ENCODE peak calls at places on chromosome 5, in eight cellular contexts. X, Z, Q, N, F, B, D and Y are unnamed samples.

GRCh38 chr5:122093415-122093814 is 15.4 kb upstream of the LOX start:
- DNase-seq in X (no peak), Z (no peak), Q (no peak), N (no peak), F (no peak), B (no peak), D (no peak), Y (no peak)

GRCh38 chr5:114324282-114324681 is 37.6 kb upstream of the KCNN2 start:
- DNase-seq in X (no peak), Z (no peak), Q (no peak), N (no peak), F (no peak), B (no peak), D (no peak), Y (no peak)

GRCh38 chr5:160894-161540 is 30.3 kb upstream of the LRRC14B start:
- DNase-seq in X (no peak), Z (no peak), Q (peak; percentile 67), N (no peak), F (no peak), B (no peak), D (peak; percentile 6), Y (no peak)

GRCh38 chr5:132428811-132429440 is 59.4 kb downstream of the SLC22A5 start:
- DNase-seq in X (no peak), Z (no peak), Q (peak; percentile 71), N (peak; percentile 51), F (no peak), B (no peak), D (no peak), Y (no peak)

GRCh38 chr5:13919087-13919486 is 25.4 kb downstream of the DNAH5 start:
- DNase-seq in X (no peak), Z (no peak), Q (no peak), N (no peak), F (no peak), B (no peak), D (no peak), Y (no peak)

GRCh38 chr5:154857091-154857533 is 1.3 kb upstream of the CNOT8 start:
- DNase-seq in X (no peak), Z (no peak), Q (peak; percentile 97), N (no peak), F (no peak), B (peak; percentile 61), D (peak; percentile 86), Y (peak; percentile 50)

GRCh38 chr5:119302916-119303897 is 52.6 kb upstream of the TNFAIP8 start:
- DNase-seq in X (no peak), Z (peak; percentile 70), Q (no peak), N (peak; percentile 60), F (no peak), B (no peak), D (no peak), Y (no peak)

GRCh38 chr5:51997908-51998307 is 614.7 kb downstream of the ISL1 start:
- DNase-seq in X (no peak), Z (no peak), Q (no peak), N (no peak), F (no peak), B (peak; percentile 74), D (no peak), Y (no peak)

GRCh38 chr5:109411627-109412026 is 1.9 kb upstream of the PJA2 start:
- DNase-seq in X (no peak), Z (peak; percentile 50), Q (no peak), N (no peak), F (no peak), B (no peak), D (no peak), Y (no peak)

GRCh38 chr5:131461742-131462141 is 173.3 kb downstream of the RAPGEF6 start:
- DNase-seq in X (no peak), Z (no peak), Q (no peak), N (no peak), F (no peak), B (no peak), D (no peak), Y (no peak)

GRCh38 chr5:93791520-93791972 is 50.1 kb upstream of the POU5F2 start:
- DNase-seq in X (no peak), Z (no peak), Q (no peak), N (no peak), F (no peak), B (no peak), D (no peak), Y (no peak)
- TF ChIP-seq CTCF in X (no peak), Z (no peak), Q (no peak), N (no peak), F (no peak), B (no peak), D (no peak), Y (no peak)

GRCh38 chr5:59557572-59557971 is 336.0 kb downstream of the PDE4D start:
- DNase-seq in X (no peak), Z (no peak), Q (no peak), N (no peak), F (no peak), B (no peak), D (no peak), Y (no peak)
- TF ChIP-seq CTCF in X (no peak), Z (no peak), Q (no peak), N (no peak), F (no peak), B (no peak), D (no peak), Y (no peak)

GRCh38 chr5:5461012-5461411 is 38.5 kb downstream of the ICE1 start:
- DNase-seq in X (no peak), Z (no peak), Q (no peak), N (no peak), F (no peak), B (no peak), D (no peak), Y (no peak)

GRCh38 chr5:5467737-5468136 is 45.3 kb downstream of the ICE1 start:
- DNase-seq in X (no peak), Z (no peak), Q (no peak), N (no peak), F (no peak), B (no peak), D (no peak), Y (no peak)

GRCh38 chr5:5464036-5464715 is 41.7 kb downstream of the ICE1 start:
- DNase-seq in X (no peak), Z (no peak), Q (no peak), N (no peak), F (no peak), B (no peak), D (no peak), Y (no peak)

GRCh38 chr5:5470933-5471332 is 48.5 kb downstream of the ICE1 start:
- DNase-seq in X (no peak), Z (no peak), Q (no peak), N (no peak), F (no peak), B (no peak), D (no peak), Y (no peak)

GRCh38 chr5:5466227-5466626 is 43.8 kb downstream of the ICE1 start:
- DNase-seq in X (no peak), Z (no peak), Q (no peak), N (no peak), F (no peak), B (no peak), D (no peak), Y (no peak)
- TF ChIP-seq CTCF in X (peak; percentile 8), Z (no peak), Q (no peak), N (no peak), F (no peak), B (peak; percentile 19), D (no peak), Y (no peak)

GRCh38 chr5:140075371-140075770 is 32.3 kb upstream of the NRG2 start:
- DNase-seq in X (no peak), Z (peak; percentile 16), Q (no peak), N (no peak), F (no peak), B (no peak), D (no peak), Y (no peak)
- TF ChIP-seq CTCF in X (no peak), Z (no peak), Q (no peak), N (peak; percentile 68), F (peak; percentile 9), B (no peak), D (no peak), Y (no peak)